ENCODE peak calls at places on chromosomes 16 and 17, in eight cellular contexts. One of them, this sample, is unnamed.

GRCh38 chr16:68901910-68902309 is 58.6 kb downstream of the TANGO6 start:
- DNase-seq in aorta: no peak
- DNase-seq in foreskin fibroblast: peak
- DNase-seq in effector memory CD4-positive, alpha-beta T cell: no peak
- DNase-seq in A673: peak
- DNase-seq in IMR-90: peak
- DNase-seq in Peyer's patch: no peak
- DNase-seq in CD8-positive, alpha-beta T cell: no peak
- DNase-seq in this sample: no peak

GRCh38 chr17:79048826-79049755 is 25.1 kb downstream of the C1QTNF1 start:
- DNase-seq in aorta: peak
- DNase-seq in CD8-positive, alpha-beta T cell: no peak
- DNase-seq in IMR-90: no peak
- DNase-seq in effector memory CD4-positive, alpha-beta T cell: no peak
- DNase-seq in foreskin fibroblast: no peak
- DNase-seq in A673: no peak
- DNase-seq in Peyer's patch: no peak
- DNase-seq in this sample: no peak

GRCh38 chr17:21089145-21089544 is 37.6 kb upstream of the DHRS7B start:
- DNase-seq in CD8-positive, alpha-beta T cell: no peak
- DNase-seq in foreskin fibroblast: peak
- DNase-seq in aorta: no peak
- DNase-seq in A673: peak
- DNase-seq in IMR-90: no peak
- DNase-seq in effector memory CD4-positive, alpha-beta T cell: no peak
- DNase-seq in Peyer's patch: no peak
- DNase-seq in this sample: no peak

GRCh38 chr16:14024300-14024699 is 46.8 kb upstream of the MRTFB start:
- DNase-seq in aorta: no peak
- DNase-seq in Peyer's patch: no peak
- DNase-seq in foreskin fibroblast: no peak
- DNase-seq in CD8-positive, alpha-beta T cell: no peak
- DNase-seq in A673: no peak
- DNase-seq in IMR-90: no peak
- DNase-seq in effector memory CD4-positive, alpha-beta T cell: no peak
- DNase-seq in this sample: no peak

GRCh38 chr16:73170587-73170986 is 122.7 kb upstream of the ZFHX3 start:
- DNase-seq in aorta: no peak
- DNase-seq in Peyer's patch: no peak
- DNase-seq in effector memory CD4-positive, alpha-beta T cell: no peak
- DNase-seq in A673: no peak
- DNase-seq in foreskin fibroblast: no peak
- DNase-seq in CD8-positive, alpha-beta T cell: no peak
- DNase-seq in IMR-90: no peak
- DNase-seq in this sample: no peak

GRCh38 chr16:8087597-8088279 is 502.6 kb downstream of the TMEM114 start:
- DNase-seq in CD8-positive, alpha-beta T cell: no peak
- DNase-seq in A673: no peak
- DNase-seq in aorta: no peak
- DNase-seq in Peyer's patch: no peak
- DNase-seq in IMR-90: no peak
- DNase-seq in foreskin fibroblast: no peak
- DNase-seq in effector memory CD4-positive, alpha-beta T cell: no peak
- DNase-seq in this sample: no peak

GRCh38 chr16:2095315-2095853 is 40.3 kb downstream of the PKD1 start:
- DNase-seq in foreskin fibroblast: peak
- DNase-seq in CD8-positive, alpha-beta T cell: no peak
- DNase-seq in aorta: peak
- DNase-seq in A673: no peak
- DNase-seq in effector memory CD4-positive, alpha-beta T cell: no peak
- DNase-seq in Peyer's patch: no peak
- DNase-seq in IMR-90: peak
- DNase-seq in this sample: no peak

GRCh38 chr16:68445458-68445857 is 2.9 kb downstream of the SMPD3 start:
- DNase-seq in foreskin fibroblast: no peak
- DNase-seq in Peyer's patch: no peak
- DNase-seq in CD8-positive, alpha-beta T cell: no peak
- DNase-seq in A673: peak
- DNase-seq in IMR-90: peak
- DNase-seq in effector memory CD4-positive, alpha-beta T cell: no peak
- DNase-seq in aorta: peak
- DNase-seq in this sample: peak

GRCh38 chr16:49641250-49641649 is 214.7 kb downstream of the ZNF423 start:
- DNase-seq in aorta: no peak
- DNase-seq in IMR-90: no peak
- DNase-seq in CD8-positive, alpha-beta T cell: no peak
- DNase-seq in effector memory CD4-positive, alpha-beta T cell: no peak
- DNase-seq in Peyer's patch: no peak
- DNase-seq in foreskin fibroblast: no peak
- DNase-seq in A673: no peak
- DNase-seq in this sample: no peak

GRCh38 chr16:29738514-29738913 is 7.3 kb downstream of the C16orf54 start:
- DNase-seq in foreskin fibroblast: no peak
- DNase-seq in Peyer's patch: no peak
- DNase-seq in aorta: peak
- DNase-seq in effector memory CD4-positive, alpha-beta T cell: peak
- DNase-seq in A673: no peak
- DNase-seq in CD8-positive, alpha-beta T cell: no peak
- DNase-seq in IMR-90: no peak
- DNase-seq in this sample: peak

GRCh38 chr17:31309525-31309924 is 4.3 kb downstream of the EVI2B start:
- DNase-seq in IMR-90: no peak
- DNase-seq in effector memory CD4-positive, alpha-beta T cell: no peak
- DNase-seq in A673: no peak
- DNase-seq in CD8-positive, alpha-beta T cell: no peak
- DNase-seq in foreskin fibroblast: no peak
- DNase-seq in aorta: no peak
- DNase-seq in Peyer's patch: no peak
- DNase-seq in this sample: peak

GRCh38 chr16:51409001-51409675 is 258.1 kb upstream of the SALL1 start:
- DNase-seq in foreskin fibroblast: peak
- DNase-seq in IMR-90: peak
- DNase-seq in A673: no peak
- DNase-seq in Peyer's patch: no peak
- DNase-seq in effector memory CD4-positive, alpha-beta T cell: no peak
- DNase-seq in aorta: no peak
- DNase-seq in CD8-positive, alpha-beta T cell: no peak
- DNase-seq in this sample: no peak

GRCh38 chr16:87412371-87412995 is 20.3 kb downstream of the MAP1LC3B start:
- DNase-seq in effector memory CD4-positive, alpha-beta T cell: no peak
- DNase-seq in CD8-positive, alpha-beta T cell: no peak
- DNase-seq in Peyer's patch: no peak
- DNase-seq in foreskin fibroblast: no peak
- DNase-seq in aorta: no peak
- DNase-seq in A673: no peak
- DNase-seq in IMR-90: no peak
- DNase-seq in this sample: no peak

GRCh38 chr17:16909887-16910286 is 62.0 kb downstream of the TNFRSF13B start:
- DNase-seq in Peyer's patch: no peak
- DNase-seq in effector memory CD4-positive, alpha-beta T cell: no peak
- DNase-seq in IMR-90: no peak
- DNase-seq in foreskin fibroblast: no peak
- DNase-seq in aorta: no peak
- DNase-seq in A673: peak
- DNase-seq in CD8-positive, alpha-beta T cell: no peak
- DNase-seq in this sample: no peak

GRCh38 chr16:55567382-55567781 is 898 bp downstream of the CAPNS2 start:
- DNase-seq in aorta: no peak
- DNase-seq in CD8-positive, alpha-beta T cell: no peak
- DNase-seq in Peyer's patch: no peak
- DNase-seq in foreskin fibroblast: peak
- DNase-seq in IMR-90: peak
- DNase-seq in A673: no peak
- DNase-seq in effector memory CD4-positive, alpha-beta T cell: no peak
- DNase-seq in this sample: no peak

GRCh38 chr17:70863436-70864248 is 694.3 kb downstream of the KCNJ2 start:
- DNase-seq in A673: no peak
- DNase-seq in IMR-90: peak
- DNase-seq in Peyer's patch: no peak
- DNase-seq in foreskin fibroblast: peak
- DNase-seq in CD8-positive, alpha-beta T cell: no peak
- DNase-seq in effector memory CD4-positive, alpha-beta T cell: no peak
- DNase-seq in aorta: no peak
- DNase-seq in this sample: no peak

GRCh38 chr16:85626191-85626951 is 13.2 kb downstream of the GSE1 start:
- DNase-seq in aorta: no peak
- DNase-seq in Peyer's patch: no peak
- DNase-seq in IMR-90: no peak
- DNase-seq in CD8-positive, alpha-beta T cell: no peak
- DNase-seq in A673: peak
- DNase-seq in foreskin fibroblast: no peak
- DNase-seq in effector memory CD4-positive, alpha-beta T cell: no peak
- DNase-seq in this sample: no peak
- H3K4me3 ChIP-seq in aorta: no peak
- H3K4me3 ChIP-seq in Peyer's patch: no peak
- H3K4me3 ChIP-seq in IMR-90: no peak
- H3K4me3 ChIP-seq in CD8-positive, alpha-beta T cell: no peak
- H3K4me3 ChIP-seq in A673: peak
- H3K4me3 ChIP-seq in foreskin fibroblast: no peak
- H3K4me3 ChIP-seq in effector memory CD4-positive, alpha-beta T cell: no peak
- H3K4me3 ChIP-seq in this sample: no peak

GRCh38 chr17:57245786-57246185 is 10.5 kb upstream of the MSI2 start:
- DNase-seq in effector memory CD4-positive, alpha-beta T cell: no peak
- DNase-seq in foreskin fibroblast: no peak
- DNase-seq in aorta: no peak
- DNase-seq in CD8-positive, alpha-beta T cell: no peak
- DNase-seq in Peyer's patch: no peak
- DNase-seq in IMR-90: no peak
- DNase-seq in A673: no peak
- DNase-seq in this sample: no peak

GRCh38 chr17:57247261-57247660 is 9.1 kb upstream of the MSI2 start:
- DNase-seq in CD8-positive, alpha-beta T cell: no peak
- DNase-seq in IMR-90: no peak
- DNase-seq in A673: no peak
- DNase-seq in Peyer's patch: no peak
- DNase-seq in foreskin fibroblast: no peak
- DNase-seq in aorta: no peak
- DNase-seq in effector memory CD4-positive, alpha-beta T cell: no peak
- DNase-seq in this sample: no peak

GRCh38 chr17:57247913-57248312 is 8.4 kb upstream of the MSI2 start:
- DNase-seq in Peyer's patch: no peak
- DNase-seq in effector memory CD4-positive, alpha-beta T cell: no peak
- DNase-seq in IMR-90: no peak
- DNase-seq in CD8-positive, alpha-beta T cell: no peak
- DNase-seq in A673: no peak
- DNase-seq in aorta: no peak
- DNase-seq in foreskin fibroblast: no peak
- DNase-seq in this sample: no peak

GRCh38 chr17:57243171-57243622 is 13.1 kb upstream of the MSI2 start:
- DNase-seq in foreskin fibroblast: peak
- DNase-seq in Peyer's patch: peak
- DNase-seq in IMR-90: peak
- DNase-seq in aorta: peak
- DNase-seq in CD8-positive, alpha-beta T cell: peak
- DNase-seq in A673: peak
- DNase-seq in effector memory CD4-positive, alpha-beta T cell: peak
- DNase-seq in this sample: peak

DNA sequence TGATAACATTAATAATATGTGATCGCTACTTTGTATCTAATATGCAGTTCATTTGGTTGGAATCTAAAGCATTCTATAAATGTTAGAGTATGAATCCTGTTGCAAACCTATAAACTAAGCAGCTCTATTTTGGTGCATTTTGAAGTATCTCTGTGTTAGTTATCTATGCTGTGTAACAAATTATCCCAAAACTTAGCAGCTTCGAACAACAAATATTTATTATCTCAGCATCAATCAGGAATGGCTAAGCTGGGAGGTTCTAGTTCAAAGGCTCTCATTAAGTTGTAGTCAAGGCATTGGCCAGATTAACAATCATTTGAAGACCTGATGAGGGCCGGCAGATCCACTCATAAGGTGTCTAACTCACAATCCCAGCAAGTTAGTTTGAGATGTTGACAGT is 10.1 kb upstream of the MSI2 start:
- DNase-seq in effector memory CD4-positive, alpha-beta T cell: no peak
- DNase-seq in aorta: no peak
- DNase-seq in IMR-90: no peak
- DNase-seq in Peyer's patch: no peak
- DNase-seq in CD8-positive, alpha-beta T cell: no peak
- DNase-seq in A673: no peak
- DNase-seq in foreskin fibroblast: no peak
- DNase-seq in this sample: no peak
- H3K4me3 ChIP-seq in effector memory CD4-positive, alpha-beta T cell: no peak
- H3K4me3 ChIP-seq in aorta: no peak
- H3K4me3 ChIP-seq in IMR-90: no peak
- H3K4me3 ChIP-seq in Peyer's patch: no peak
- H3K4me3 ChIP-seq in CD8-positive, alpha-beta T cell: no peak
- H3K4me3 ChIP-seq in A673: no peak
- H3K4me3 ChIP-seq in foreskin fibroblast: no peak
- H3K4me3 ChIP-seq in this sample: no peak

DNA sequence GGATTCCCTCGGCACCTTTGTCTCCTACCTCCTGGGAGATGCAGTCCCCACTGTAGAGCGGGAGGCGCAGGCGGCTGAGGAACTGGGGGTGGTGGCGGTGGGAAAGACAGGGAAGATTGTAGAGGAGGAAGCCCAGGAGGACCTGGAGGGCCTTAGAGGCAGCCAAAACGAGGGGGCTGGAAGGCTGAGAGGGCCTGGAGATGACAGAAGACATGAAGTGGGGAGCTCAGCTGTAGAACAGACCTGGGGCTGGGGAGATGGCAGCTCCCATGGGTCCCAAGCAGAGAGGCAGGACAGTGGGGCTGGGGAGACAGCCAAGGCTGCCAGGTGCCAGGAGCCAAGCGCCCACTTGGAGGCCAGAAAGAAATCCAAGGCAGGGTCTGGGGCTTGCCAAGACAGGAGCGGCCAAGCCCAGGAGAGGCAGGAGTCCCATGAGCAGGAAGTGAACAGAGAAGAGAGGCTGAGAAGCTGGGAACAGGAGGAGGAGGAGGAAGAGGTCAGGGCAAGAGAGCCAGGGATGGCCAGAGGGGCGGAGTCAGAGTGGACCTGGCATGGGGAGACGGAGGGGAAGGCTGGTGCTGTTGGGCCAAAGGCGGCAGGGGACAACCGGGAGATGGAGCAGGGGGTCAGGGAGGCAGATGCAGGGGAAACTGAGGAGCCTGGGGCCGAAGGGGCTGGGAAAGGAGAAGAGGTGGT is 803 bp downstream of the APOBR start:
- DNase-seq in A673: no peak
- DNase-seq in Peyer's patch: no peak
- DNase-seq in effector memory CD4-positive, alpha-beta T cell: no peak
- DNase-seq in CD8-positive, alpha-beta T cell: no peak
- DNase-seq in foreskin fibroblast: no peak
- DNase-seq in aorta: no peak
- DNase-seq in IMR-90: no peak
- DNase-seq in this sample: no peak
- H3K4me3 ChIP-seq in A673: no peak
- H3K4me3 ChIP-seq in Peyer's patch: peak
- H3K4me3 ChIP-seq in effector memory CD4-positive, alpha-beta T cell: peak
- H3K4me3 ChIP-seq in CD8-positive, alpha-beta T cell: peak
- H3K4me3 ChIP-seq in foreskin fibroblast: no peak
- H3K4me3 ChIP-seq in aorta: no peak
- H3K4me3 ChIP-seq in IMR-90: no peak
- H3K4me3 ChIP-seq in this sample: no peak

DNA sequence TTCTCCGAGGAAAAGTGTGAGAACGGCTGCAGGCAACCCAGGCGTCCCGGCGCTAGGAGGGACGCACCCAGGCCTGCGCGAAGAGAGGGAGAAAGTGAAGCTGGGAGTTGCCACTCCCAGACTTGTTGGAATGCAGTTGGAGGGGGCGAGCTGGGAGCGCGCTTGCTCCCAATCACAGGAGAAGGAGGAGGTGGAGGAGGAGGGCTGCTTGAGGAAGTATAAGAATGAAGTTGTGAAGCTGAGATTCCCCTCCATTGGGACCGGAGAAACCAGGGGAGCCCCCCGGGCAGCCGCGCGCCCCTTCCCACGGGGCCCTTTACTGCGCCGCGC is at the start of gene ERBB2:
- DNase-seq in foreskin fibroblast: peak
- DNase-seq in IMR-90: peak
- DNase-seq in A673: peak
- DNase-seq in aorta: peak
- DNase-seq in CD8-positive, alpha-beta T cell: no peak
- DNase-seq in effector memory CD4-positive, alpha-beta T cell: no peak
- DNase-seq in Peyer's patch: no peak
- DNase-seq in this sample: no peak
- H3K4me3 ChIP-seq in foreskin fibroblast: peak
- H3K4me3 ChIP-seq in IMR-90: peak
- H3K4me3 ChIP-seq in A673: peak
- H3K4me3 ChIP-seq in aorta: peak
- H3K4me3 ChIP-seq in CD8-positive, alpha-beta T cell: no peak
- H3K4me3 ChIP-seq in effector memory CD4-positive, alpha-beta T cell: no peak
- H3K4me3 ChIP-seq in Peyer's patch: peak
- H3K4me3 ChIP-seq in this sample: no peak

This sample was measured in Jurkat, Clone E6-1.